ENCODE peak calls at places on chromosomes 6 and 20, in four cellular contexts. S is fibroblast of the aortic adventitia, C is GM23338, G is stomach. Y is an unnamed sample.

GRCh38 chr20:55641497-55641896 is 363.8 kb downstream of the CBLN4 start:
- DNase-seq in S (no peak), C (no peak), G (no peak), Y (no peak)

GRCh38 chr6:167573461-167574215 is 248.8 kb downstream of the TTLL2 start:
- DNase-seq in S (no peak), C (no peak), G (no peak), Y (no peak)

GRCh38 chr20:47139934-47140333 is 216.6 kb downstream of the ZMYND8 start:
- DNase-seq in S (no peak), C (no peak), G (peak; percentile 39), Y (no peak)

GRCh38 chr20:45383131-45383530 is 5.0 kb upstream of the TP53TG5 start:
- DNase-seq in S (peak; percentile 33), C (no peak), G (no peak), Y (no peak)

GRCh38 chr6:39426057-39426592 is 103.6 kb upstream of the KCNK16 start:
- DNase-seq in S (peak; percentile 81), C (no peak), G (no peak), Y (no peak)

GRCh38 chr6:105560611-105561066 is 157.8 kb upstream of the PREP start:
- DNase-seq in S (peak; percentile 22), C (no peak), G (no peak), Y (no peak)

GRCh38 chr6:2178125-2178524 is 67.3 kb downstream of the GMDS start:
- DNase-seq in S (no peak), C (no peak), G (no peak), Y (no peak)

GRCh38 chr6:37731888-37732287 is 34.2 kb upstream of the MDGA1 start:
- DNase-seq in S (no peak), C (no peak), G (peak; percentile 68), Y (no peak)

GRCh38 chr6:6875818-6876470 is 231.8 kb upstream of the RREB1 start:
- DNase-seq in S (peak; percentile 45), C (no peak), G (no peak), Y (no peak)

GRCh38 chr6:17393335-17394191 is at the start of gene CAP2:
- DNase-seq in S (peak; percentile 13), C (peak; percentile 88), G (peak; percentile 28), Y (peak; percentile 76)

GRCh38 chr6:11535801-11536230 is 1.7 kb upstream of the TMEM170B start:
- DNase-seq in S (peak; percentile 58), C (no peak), G (peak; percentile 33), Y (peak; percentile 64)

GRCh38 chr6:138724015-138724414 is 49.6 kb upstream of the CCDC28A start:
- DNase-seq in S (peak; percentile 12), C (no peak), G (peak; percentile 28), Y (peak; percentile 22)

GRCh38 chr6:25193147-25193864 is 85.9 kb upstream of the CARMIL1 start:
- DNase-seq in S (peak; percentile 99), C (no peak), G (no peak), Y (peak; percentile 40)

GRCh38 chr6:2804516-2804915 is 37.1 kb downstream of the SERPINB1 start:
- DNase-seq in S (no peak), C (no peak), G (peak; percentile 40), Y (peak; percentile 66)

GRCh38 chr6:82690283-82690682 is 326.7 kb downstream of the TPBG start:
- DNase-seq in S (no peak), C (no peak), G (no peak), Y (no peak)

GRCh38 chr6:36616888-36617521 is 22.8 kb downstream of the SRSF3 start:
- DNase-seq in S (no peak), C (no peak), G (peak; percentile 82), Y (peak; percentile 94)

GRCh38 chr20:9903048-9903651 is 64.3 kb upstream of the PAK5 start:
- DNase-seq in S (no peak), C (peak; percentile 83), G (no peak), Y (peak; percentile 31)

GRCh38 chr6:2986722-2987196 is 12.9 kb upstream of the NQO2 start:
- DNase-seq in S (peak; percentile 97), C (no peak), G (no peak), Y (no peak)

GRCh38 chr6:109082178-109082577 is 12.5 kb downstream of the SESN1 start:
- DNase-seq in S (peak; percentile 62), C (peak; percentile 57), G (no peak), Y (no peak)
- TF ChIP-seq CTCF in S (peak; percentile 8), C (peak; percentile 8), G (no peak), Y (no peak)

DNA sequence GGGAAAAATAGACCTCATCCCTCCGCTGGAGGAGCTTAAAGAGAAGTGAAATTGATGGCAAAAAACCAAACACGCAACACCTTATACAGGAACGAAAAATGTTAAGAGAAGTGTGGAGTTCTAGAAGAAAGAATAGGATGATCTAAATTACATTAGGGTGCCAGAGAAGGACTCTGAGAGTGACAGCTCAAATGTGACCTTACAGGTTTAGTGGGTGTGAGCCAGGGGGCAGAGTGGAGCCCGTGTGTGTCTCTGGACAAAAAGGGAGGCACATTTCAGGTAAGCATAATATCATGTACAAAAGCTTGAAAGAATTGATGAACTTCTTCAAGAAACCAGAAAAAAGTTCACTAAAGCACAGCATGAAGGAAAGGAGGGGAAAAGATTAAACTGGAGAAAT is 20.8 kb downstream of the HLA-DRA start:
- DNase-seq in S (no peak), C (peak; percentile 27), G (no peak), Y (no peak)
- TF ChIP-seq CTCF in S (no peak), C (peak; percentile 42), G (no peak), Y (no peak)

GRCh38 chr20:18625907-18626655 is 38.2 kb downstream of the DTD1 start:
- DNase-seq in S (no peak), C (no peak), G (no peak), Y (no peak)

GRCh38 chr20:18624948-18625347 is 37.1 kb downstream of the DTD1 start:
- DNase-seq in S (no peak), C (no peak), G (no peak), Y (no peak)

GRCh38 chr20:18633411-18633810 is 45.6 kb downstream of the DTD1 start:
- DNase-seq in S (no peak), C (no peak), G (no peak), Y (no peak)

GRCh38 chr20:18632196-18632789 is 44.4 kb downstream of the DTD1 start:
- DNase-seq in S (peak; percentile 61), C (peak; percentile 88), G (peak; percentile 73), Y (peak; percentile 51)

DNA sequence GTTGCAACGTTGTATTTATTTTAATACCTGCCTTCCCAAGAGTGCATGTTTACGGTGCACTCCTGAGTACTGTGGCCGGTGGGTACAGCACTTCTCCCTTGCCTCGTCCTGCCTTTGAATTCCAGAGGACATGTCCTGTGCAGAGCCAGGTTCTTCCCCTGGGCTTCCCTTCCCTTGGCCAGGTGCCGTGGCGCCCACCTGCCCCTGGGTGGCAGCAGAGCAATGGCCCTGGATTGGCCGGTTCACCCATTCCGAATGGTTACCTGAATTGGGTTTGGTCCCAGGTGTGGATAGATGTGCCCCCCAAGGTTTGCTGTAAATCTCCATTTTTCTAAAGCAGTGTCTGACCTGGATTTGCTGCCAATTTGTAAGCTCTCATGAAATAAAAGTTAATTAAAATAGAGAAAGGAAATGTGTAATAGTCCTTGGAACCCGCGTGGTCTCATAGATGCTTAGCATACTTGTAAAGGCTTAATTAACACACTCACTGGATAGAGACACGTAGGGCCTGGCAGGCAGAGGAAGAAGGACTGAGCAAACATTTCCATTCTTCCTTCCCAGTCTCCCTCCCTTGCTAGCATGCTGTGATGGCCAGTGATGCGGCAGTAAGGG is 40.6 kb downstream of the DTD1 start:
- DNase-seq in S (no peak), C (peak; percentile 80), G (peak; percentile 44), Y (peak; percentile 20)
- TF ChIP-seq CTCF in S (peak; percentile 57), C (peak; percentile 89), G (no peak), Y (peak; percentile 49)

DNA sequence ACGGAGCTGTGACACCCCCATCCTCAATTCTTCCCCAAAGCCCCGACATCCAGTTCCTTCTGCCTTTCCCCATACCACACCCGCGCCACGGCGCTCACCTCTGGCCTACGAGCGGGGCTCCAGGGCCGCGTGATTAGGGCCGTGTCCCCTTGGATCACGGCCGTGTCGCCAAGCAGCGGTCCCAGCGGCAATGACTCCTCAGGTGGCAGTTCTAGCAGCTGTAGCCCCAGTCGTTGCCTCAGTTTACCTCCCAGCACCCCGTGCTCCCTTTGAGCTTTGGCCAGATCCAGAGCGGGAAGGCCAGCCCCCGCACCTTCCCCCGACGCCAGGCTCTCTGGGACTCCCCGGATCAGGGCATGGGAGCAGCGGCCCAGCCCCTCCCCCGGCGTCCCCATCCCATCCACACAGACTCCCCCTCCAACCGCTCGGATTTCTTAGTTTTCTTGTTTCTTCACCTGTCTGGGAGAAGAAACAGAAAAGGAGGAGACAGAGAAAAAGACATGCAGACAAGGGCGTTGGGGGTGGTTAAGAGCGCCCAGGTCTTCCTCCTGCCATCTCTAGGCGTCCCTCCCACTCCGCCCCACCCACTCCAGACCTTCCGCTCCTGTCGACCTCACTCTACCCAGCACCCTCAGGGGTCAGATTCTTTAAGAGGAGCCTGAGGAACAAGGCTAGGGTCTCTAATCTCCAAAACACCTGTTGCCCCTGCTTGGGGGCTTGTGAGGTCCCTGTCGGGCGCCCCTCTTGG is at the start of gene DDAH2:
- DNase-seq in S (no peak), C (no peak), G (no peak), Y (no peak)
- TF ChIP-seq CTCF in S (peak; percentile 37), C (no peak), G (no peak), Y (no peak)

GRCh38 chr6:43990627-43991619 is 136.3 kb downstream of the MRPL14 start:
- DNase-seq in S (peak; percentile 82), C (no peak), G (no peak), Y (peak; percentile 56)
- TF ChIP-seq CTCF in S (no peak), C (no peak), G (no peak), Y (no peak)

GRCh38 chr6:126803769-126804168 is 314.7 kb upstream of the RSPO3 start:
- DNase-seq in S (no peak), C (no peak), G (no peak), Y (no peak)

GRCh38 chr6:126805861-126806260 is 312.6 kb upstream of the RSPO3 start:
- DNase-seq in S (peak; percentile 39), C (no peak), G (no peak), Y (no peak)

DNA sequence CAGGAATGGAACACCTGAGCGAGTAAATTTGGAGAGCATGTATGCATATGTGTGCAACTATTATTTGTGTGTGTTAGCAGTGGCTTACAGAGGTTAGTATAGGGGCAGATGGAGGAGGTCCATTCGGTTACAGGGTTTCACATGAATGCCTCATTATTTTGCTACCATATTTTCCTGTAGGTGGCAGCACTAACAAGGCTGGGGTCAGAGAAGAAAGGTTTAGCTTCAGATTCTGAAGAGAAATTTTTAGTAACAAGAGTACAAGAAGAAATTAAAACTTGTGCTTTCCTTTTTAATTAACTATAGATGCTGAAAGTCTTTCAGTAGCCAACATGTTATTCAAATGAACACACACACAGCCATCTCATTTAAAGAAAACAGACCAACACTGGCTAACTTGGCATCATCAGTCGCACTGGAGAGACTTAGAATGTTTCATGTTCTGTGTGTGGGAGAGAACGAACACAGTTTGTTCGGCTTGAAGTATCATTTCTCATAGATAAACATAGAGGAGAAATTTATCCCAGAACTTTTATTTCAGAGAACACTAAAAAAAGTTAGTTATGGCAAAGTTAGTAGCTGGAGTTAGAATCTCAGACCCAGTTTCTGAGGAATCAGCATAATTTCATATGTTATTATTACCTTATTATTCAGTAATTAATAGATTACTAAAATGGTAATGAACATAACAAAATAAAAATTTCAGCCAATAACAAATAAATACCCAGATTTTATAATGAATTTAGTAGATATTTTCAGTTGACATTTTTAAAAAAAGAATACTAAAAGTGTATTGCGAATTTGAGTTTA is 314.0 kb upstream of the RSPO3 start:
- DNase-seq in S (peak; percentile 78), C (peak; percentile 74), G (no peak), Y (peak; percentile 11)
- TF ChIP-seq CTCF in S (peak; percentile 81), C (peak; percentile 78), G (no peak), Y (peak; percentile 64)

Y was measured in body of pancreas.